ENCODE peak calls at places on chromosomes 4 and X, in eight cellular contexts. C, I, N, O, A, Y, Z and G are unnamed samples.

GRCh38 chr4:90181644-90182043 is 54.5 kb downstream of the CCSER1 start:
- DNase-seq in A (no peak), O (no peak), N (no peak), Z (no peak), I (no peak), C (no peak), Y (no peak), G (no peak)

GRCh38 chr4:153539058-153539826 is 73.1 kb downstream of the TMEM131L start:
- DNase-seq in N (no peak), I (no peak), C (peak), Z (no peak), Y (no peak), A (no peak), O (no peak), G (no peak)

GRCh38 chr4:151960449-151961246 is 199.8 kb upstream of the GATB start:
- DNase-seq in O (no peak), Y (no peak), I (no peak), C (no peak), Z (no peak), A (no peak), N (no peak), G (no peak)

GRCh38 chr4:15354790-15355418 is 72.9 kb upstream of the C1QTNF7 start:
- DNase-seq in O (peak), Z (no peak), N (peak), A (no peak), C (no peak), I (no peak), Y (no peak), G (no peak)

GRCh38 chr4:145719752-145720624 is 40.0 kb downstream of the C4orf51 start:
- DNase-seq in I (no peak), C (no peak), A (no peak), Y (no peak), N (no peak), Z (no peak), O (no peak), G (no peak)

GRCh38 chr4:6119507-6120020 is 80.8 kb downstream of the JAKMIP1 start:
- DNase-seq in O (no peak), I (no peak), C (no peak), A (no peak), Z (no peak), N (no peak), Y (no peak), G (no peak)

GRCh38 chr4:147942729-147943128 is 210.8 kb downstream of the ARHGAP10 start:
- DNase-seq in I (no peak), Z (no peak), N (peak), A (no peak), C (no peak), Y (no peak), O (no peak), G (no peak)

GRCh38 chrX:63506320-63506719 is 155.2 kb upstream of the SPIN4 start:
- DNase-seq in N (peak), C (no peak), O (no peak), A (peak), Z (no peak), I (no peak), Y (no peak), G (no peak)

GRCh38 chr4:2689825-2690700 is 66.1 kb downstream of the TNIP2 start:
- DNase-seq in Y (peak), I (no peak), N (no peak), A (no peak), C (no peak), O (no peak), Z (peak), G (peak)

GRCh38 chr4:23717528-23718248 is 172.2 kb downstream of the PPARGC1A start:
- DNase-seq in O (no peak), A (peak), Y (no peak), N (peak), C (peak), Z (no peak), I (no peak), G (no peak)

GRCh38 chrX:18674788-18675735 is 3.2 kb upstream of the RS1 start:
- DNase-seq in N (peak), I (peak), Y (peak), A (peak), O (peak), C (peak), Z (peak), G (peak)

GRCh38 chr4:155952546-155952945 is 1.1 kb downstream of the CTSO start:
- DNase-seq in Y (no peak), N (peak), C (no peak), I (no peak), O (no peak), Z (no peak), A (no peak), G (no peak)

GRCh38 chr4:68490826-68491457 is 43.7 kb downstream of the TMPRSS11E start:
- DNase-seq in O (no peak), Z (no peak), I (no peak), Y (no peak), A (no peak), C (no peak), N (peak), G (no peak)

GRCh38 chr4:100257567-100257966 is 67.3 kb upstream of the DDIT4L start:
- DNase-seq in C (no peak), O (no peak), A (no peak), Y (no peak), I (no peak), N (no peak), Z (no peak), G (no peak)

GRCh38 chrX:116667346-116667745 is 204.6 kb upstream of the CT83 start:
- DNase-seq in O (no peak), A (no peak), Y (no peak), Z (no peak), C (no peak), I (no peak), N (no peak), G (no peak)

GRCh38 chr4:141352775-141353544 is 132.3 kb downstream of the ZNF330 start:
- DNase-seq in Y (no peak), N (peak), Z (no peak), C (no peak), I (no peak), A (no peak), O (no peak), G (no peak)

GRCh38 chr4:76948441-76949292 is 885 bp upstream of the SEPTIN11 start:
- DNase-seq in O (peak), A (peak), Y (peak), I (peak), N (peak), Z (peak), C (peak), G (peak)
- TF ChIP-seq CTCF in O (no peak), A (no peak), Y (no peak), I (no peak), N (no peak), Z (no peak), C (no peak), G (peak)

GRCh38 chr4:121693450-121693849 is 3.3 kb downstream of the ANXA5 start:
- DNase-seq in O (no peak), C (no peak), Z (no peak), A (no peak), N (no peak), Y (no peak), I (no peak), G (no peak)

GRCh38 chr4:121697626-121698025 is 846 bp upstream of the ANXA5 start:
- DNase-seq in N (no peak), C (no peak), Y (no peak), O (no peak), I (no peak), A (no peak), Z (no peak), G (no peak)

GRCh38 chr4:121698119-121698732 is 1.4 kb upstream of the ANXA5 start:
- DNase-seq in Z (peak), C (no peak), N (peak), Y (no peak), O (no peak), I (no peak), A (no peak), G (no peak)

GRCh38 chr4:121696140-121696640 is 590 bp downstream of the ANXA5 start:
- DNase-seq in Z (no peak), I (peak), A (peak), Y (peak), O (peak), N (peak), C (peak), G (no peak)

DNA sequence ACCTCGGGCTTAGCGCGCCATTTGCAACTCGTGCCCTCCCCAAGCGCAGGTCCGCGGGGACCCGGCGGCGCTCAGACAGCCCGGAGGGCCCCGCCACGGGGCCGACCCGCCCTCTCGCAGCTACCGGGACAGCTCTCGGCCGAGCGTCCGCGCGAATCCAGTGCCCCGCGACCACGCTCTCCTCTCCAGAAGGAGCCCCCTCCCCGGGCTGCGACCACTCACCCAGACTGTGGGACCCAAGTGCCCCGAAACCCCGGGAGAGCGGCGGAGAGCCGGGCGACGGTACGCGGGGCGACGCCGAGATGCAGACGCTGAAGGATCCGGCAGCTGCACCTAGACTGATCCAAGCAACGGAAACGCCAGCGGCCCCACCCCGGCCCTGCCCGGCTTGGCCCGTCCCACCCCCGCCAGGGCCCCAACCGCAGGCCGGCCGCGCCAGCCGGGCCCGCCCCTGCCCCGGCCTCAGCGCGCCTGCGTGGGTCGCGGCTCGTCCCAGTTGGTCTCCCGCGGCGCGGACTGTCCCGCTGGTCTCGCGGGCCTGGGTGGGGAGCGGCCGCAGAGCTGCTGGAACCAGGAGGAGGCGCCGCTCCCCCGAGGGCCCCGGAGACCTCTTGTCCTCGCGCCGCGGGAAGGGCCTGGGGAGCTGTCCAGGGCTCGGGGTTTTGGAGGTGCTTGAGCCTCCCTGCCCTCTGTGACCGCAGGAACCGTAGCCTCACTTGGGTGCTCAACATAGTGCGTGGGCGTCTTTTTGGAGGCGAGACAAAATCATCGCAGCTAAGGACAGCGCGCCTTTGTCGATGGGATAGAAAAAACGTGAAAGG is at the start of gene ANXA5:
- DNase-seq in Z (peak), I (peak), A (peak), C (peak), O (peak), N (peak), Y (peak), G (peak)
- TF ChIP-seq CTCF in Z (no peak), I (no peak), A (peak), C (no peak), O (peak), N (peak), Y (no peak), G (peak)

GRCh38 chr4:28167411-28167810 is 1306.8 kb downstream of the STIM2 start:
- DNase-seq in O (no peak), A (no peak), N (no peak), Y (no peak), I (no peak), Z (no peak), C (no peak), G (no peak)
- TF ChIP-seq CTCF in O (no peak), A (no peak), N (no peak), Y (no peak), I (no peak), Z (no peak), C (no peak), G (no peak)

DNA sequence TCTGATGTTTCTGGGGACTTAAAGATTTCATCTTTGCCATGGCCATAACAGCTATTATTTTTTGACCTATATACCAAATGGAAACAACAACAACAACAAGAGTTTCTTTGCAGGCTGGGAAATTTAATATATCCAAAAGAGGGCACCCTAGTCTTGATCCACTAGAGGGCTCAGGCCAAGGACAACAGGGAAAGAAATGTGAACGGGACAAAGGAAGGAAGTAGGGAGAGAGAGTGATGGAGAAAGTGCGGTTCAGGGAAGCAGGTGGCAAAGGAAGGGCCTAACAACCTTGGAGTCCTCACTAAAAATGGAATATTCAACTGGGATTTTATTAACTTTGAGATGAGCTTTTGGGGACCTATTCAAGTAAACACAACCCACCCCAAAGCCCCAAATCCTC is 67.8 kb upstream of the SCML1 start:
- DNase-seq in Y (no peak), O (no peak), I (no peak), C (no peak), A (no peak), N (no peak), Z (no peak), G (no peak)
- TF ChIP-seq CTCF in Y (no peak), O (no peak), I (no peak), C (no peak), A (no peak), N (no peak), Z (no peak), G (no peak)

GRCh38 chrX:153939573-153939972 is 4.7 kb upstream of the NAA10 start:
- DNase-seq in Y (no peak), O (no peak), N (no peak), A (no peak), Z (no peak), C (no peak), I (no peak), G (no peak)
- TF ChIP-seq CTCF in Y (no peak), O (no peak), N (no peak), A (no peak), Z (no peak), C (no peak), I (no peak), G (no peak)

GRCh38 chrX:111361751-111362150 is 50.2 kb downstream of the DCX start:
- DNase-seq in I (no peak), O (no peak), Z (no peak), A (no peak), N (no peak), Y (no peak), C (no peak), G (no peak)

GRCh38 chrX:111363741-111364140 is 48.3 kb downstream of the DCX start:
- DNase-seq in I (no peak), Y (no peak), A (no peak), N (no peak), C (no peak), O (no peak), Z (no peak), G (no peak)

GRCh38 chrX:111365770-111366325 is 46.1 kb downstream of the DCX start:
- DNase-seq in C (no peak), N (no peak), I (no peak), Y (no peak), A (peak), O (no peak), Z (no peak), G (no peak)

GRCh38 chrX:111355523-111356122 is 56.4 kb downstream of the DCX start:
- DNase-seq in I (no peak), O (no peak), Z (no peak), C (no peak), Y (no peak), A (no peak), N (no peak), G (no peak)

GRCh38 chrX:111360839-111361238 is 51.2 kb downstream of the DCX start:
- DNase-seq in Z (no peak), N (no peak), Y (no peak), I (no peak), C (no peak), O (no peak), A (no peak), G (no peak)
- TF ChIP-seq CTCF in Z (no peak), N (no peak), Y (no peak), I (no peak), C (no peak), O (no peak), A (no peak), G (no peak)

DNA sequence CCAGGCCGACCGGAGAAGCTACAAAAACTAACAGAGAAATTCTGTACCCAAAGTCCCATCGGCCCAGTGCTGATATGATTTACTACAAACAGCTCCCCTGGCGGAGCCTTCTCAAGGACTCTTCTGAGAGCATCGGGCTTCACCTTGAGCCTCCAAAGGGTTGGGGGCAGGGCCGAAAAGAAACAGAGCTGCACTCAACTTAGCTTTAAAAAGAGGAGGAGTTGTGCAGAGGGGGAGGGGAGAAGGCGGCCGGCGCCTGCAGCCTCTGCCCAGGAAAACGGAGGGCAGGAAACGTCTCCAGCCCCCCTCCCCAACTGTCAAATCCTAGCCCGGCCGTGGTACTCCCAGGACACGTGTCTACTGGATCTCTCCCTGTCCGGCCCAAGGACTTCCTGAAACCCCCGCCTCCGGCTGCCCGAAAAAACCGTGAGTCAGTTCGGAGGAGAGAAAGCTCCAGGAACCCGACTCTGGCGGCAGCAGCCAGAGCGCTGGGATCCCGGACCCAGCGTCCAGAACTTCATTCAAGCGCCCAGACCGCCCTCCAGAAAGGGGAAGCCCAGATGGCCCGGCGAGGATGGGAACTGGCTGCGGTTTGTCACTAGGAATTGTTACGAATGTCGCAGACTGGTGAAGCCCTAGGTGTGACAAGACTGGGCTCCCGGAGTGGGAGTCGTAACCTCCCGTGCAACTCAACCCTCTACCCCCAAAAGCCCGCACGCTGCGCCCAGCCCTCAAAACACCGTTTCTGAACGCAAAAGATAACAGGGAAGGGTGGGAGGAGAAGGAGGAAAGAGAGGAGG is 1.0 kb downstream of the ADAMTS3 start:
- DNase-seq in N (peak), A (peak), Z (peak), O (peak), I (peak), C (peak), Y (no peak), G (no peak)
- TF ChIP-seq CTCF in N (peak), A (peak), Z (no peak), O (peak), I (no peak), C (peak), Y (no peak), G (peak)